ENCODE peak calls at places on chromosomes 1 and 21, in six cellular contexts. E is IMR-90, I is fibroblast of lung, N is breast epithelium, P is spleen, U is lower lobe of right lung. V is an unnamed sample. For H3K9me3, the result is how much of the 10 kb centered on the place peaks cover.

GRCh38 chr1:27099904-27100796 is 54.8 kb downstream of the SLC9A1 start:
- DNase-seq in E (no peak), P (no peak), I (peak), N (no peak), U (no peak), V (peak)

GRCh38 chr1:22646359-22646758 is 2.9 kb downstream of the C1QC start:
- DNase-seq in E (peak), N (no peak), I (peak), U (no peak), P (no peak), V (no peak)

GRCh38 chr1:64969305-64970066 is 3.1 kb upstream of the JAK1 start:
- DNase-seq in U (no peak), E (peak), N (no peak), P (no peak), I (peak), V (no peak)

GRCh38 chr21:45639206-45640000 is 4.1 kb upstream of the PCBP3 start:
- DNase-seq in I (no peak), N (no peak), P (no peak), E (no peak), U (no peak), V (no peak)

GRCh38 chr21:41620982-41621381 is 113.0 kb upstream of the TMPRSS2 start:
- DNase-seq in I (peak), P (no peak), E (peak), U (no peak), N (no peak), V (no peak)

GRCh38 chr21:38297193-38297592 is 40.4 kb downstream of the KCNJ15 start:
- DNase-seq in P (no peak), E (peak), I (peak), U (no peak), N (peak), V (no peak)

GRCh38 chr1:90616395-90616794 is 100.7 kb downstream of the BARHL2 start:
- DNase-seq in E (no peak), P (no peak), U (no peak), N (no peak), I (no peak), V (no peak)

GRCh38 chr1:204363335-204364114 is 3.8 kb upstream of the PLEKHA6 start:
- DNase-seq in E (peak), P (peak), N (peak), I (peak), U (peak), V (peak)

GRCh38 chr1:3352084-3352951 is 102.1 kb upstream of the ARHGEF16 start:
- DNase-seq in N (no peak), P (no peak), E (peak), I (peak), U (no peak), V (peak)

GRCh38 chr21:40829791-40830190 is 17.2 kb downstream of the DSCAM start:
- DNase-seq in P (no peak), I (no peak), E (no peak), U (no peak), N (no peak), V (no peak)

GRCh38 chr1:10380594-10381275 is 18.1 kb upstream of the PGD start:
- DNase-seq in U (no peak), P (no peak), N (no peak), I (peak), E (peak), V (no peak)

GRCh38 chr1:55217226-55217996 is 2.2 kb upstream of the USP24 start:
- DNase-seq in E (no peak), P (no peak), I (no peak), N (no peak), U (no peak), V (no peak)

GRCh38 chr1:100360790-100361232 is 8.5 kb downstream of the CDC14A start:
- DNase-seq in E (peak), U (no peak), N (no peak), P (no peak), I (peak), V (no peak)

GRCh38 chr1:221965252-221965651 is 223.4 kb upstream of the DUSP10 start:
- DNase-seq in P (no peak), N (no peak), E (no peak), U (no peak), I (no peak), V (no peak)

GRCh38 chr21:42724226-42724920 is 71.0 kb downstream of the PDE9A start:
- DNase-seq in N (no peak), I (peak), E (peak), U (no peak), P (no peak), V (no peak)

GRCh38 chr21:25583370-25584133 is 23.7 kb downstream of the MRPL39 start:
- DNase-seq in U (no peak), I (no peak), N (no peak), P (no peak), E (no peak), V (no peak)

GRCh38 chr21:44526096-44526997 is 13.6 kb downstream of the KRTAP10-1 start:
- DNase-seq in I (no peak), E (no peak), N (no peak), U (peak), P (no peak), V (peak)

GRCh38 chr1:171897304-171897703 is 56.0 kb downstream of the DNM3 start:
- DNase-seq in U (no peak), N (no peak), E (no peak), P (no peak), I (no peak), V (no peak)

GRCh38 chr1:228059536-228060457 is 22.7 kb upstream of the ARF1 start:
- DNase-seq in P (peak), I (peak), N (peak), E (no peak), U (peak), V (no peak)

GRCh38 chr1:230423936-230424335 is 2.2 kb downstream of the PGBD5 start:
- DNase-seq in I (no peak), E (no peak), U (no peak), N (no peak), P (no peak), V (no peak)

GRCh38 chr1:25587290-25587689 is 29.3 kb upstream of the MAN1C1 start:
- DNase-seq in U (no peak), E (no peak), N (no peak), P (no peak), I (no peak), V (no peak)

GRCh38 chr1:33641099-33641830 is 168.8 kb downstream of the ZSCAN20 start:
- DNase-seq in I (no peak), E (peak), N (no peak), U (no peak), P (no peak), V (no peak)

GRCh38 chr21:42230636-42231035 is 11.7 kb downstream of the ABCG1 start:
- DNase-seq in E (no peak), N (no peak), U (peak), I (no peak), P (no peak), V (no peak)

GRCh38 chr1:109623601-109624161 is 4.0 kb downstream of the AMPD2 start:
- DNase-seq in N (no peak), P (no peak), U (no peak), I (no peak), E (no peak), V (no peak)

GRCh38 chr1:223706077-223706988 is 6.0 kb upstream of the CAPN2 start:
- DNase-seq in P (no peak), U (no peak), N (no peak), E (peak), I (peak), V (no peak)

GRCh38 chr1:18994381-18994780 is 37.9 kb upstream of the IFFO2 start:
- DNase-seq in I (no peak), U (no peak), N (no peak), E (no peak), P (no peak), V (no peak)

GRCh38 chr1:8116892-8117262 is 90.8 kb upstream of the ERRFI1 start:
- DNase-seq in P (no peak), E (peak), I (peak), U (peak), N (no peak), V (peak)

GRCh38 chr1:15882665-15883064 is 35.2 kb downstream of the SPEN start:
- DNase-seq in N (no peak), I (no peak), E (no peak), P (no peak), U (no peak), V (no peak)

DNA sequence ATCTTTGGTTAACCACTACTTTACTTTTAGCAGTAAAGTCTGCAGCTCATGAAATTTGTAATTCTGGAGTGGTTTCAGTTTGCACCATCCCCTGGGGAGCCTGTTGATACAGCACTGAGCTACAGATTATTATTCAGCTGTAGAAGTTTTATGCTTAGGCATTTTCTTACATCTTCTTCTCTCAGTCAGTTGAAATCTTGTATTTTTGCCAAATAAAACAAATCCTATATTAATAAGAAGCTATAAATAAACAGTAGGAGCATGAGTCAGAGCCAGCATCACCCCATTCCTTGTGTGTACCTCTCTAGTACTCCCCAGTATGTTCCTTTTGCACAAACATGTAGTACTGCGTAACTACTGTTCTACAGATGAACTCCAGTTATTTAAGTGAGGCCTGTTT is 118.9 kb downstream of the ATF6 start:
- DNase-seq in I (peak), E (peak), P (no peak), U (no peak), N (no peak), V (no peak)
- H3K27ac ChIP-seq in I (peak), E (no peak), P (no peak), U (no peak), N (no peak), V (peak)

DNA sequence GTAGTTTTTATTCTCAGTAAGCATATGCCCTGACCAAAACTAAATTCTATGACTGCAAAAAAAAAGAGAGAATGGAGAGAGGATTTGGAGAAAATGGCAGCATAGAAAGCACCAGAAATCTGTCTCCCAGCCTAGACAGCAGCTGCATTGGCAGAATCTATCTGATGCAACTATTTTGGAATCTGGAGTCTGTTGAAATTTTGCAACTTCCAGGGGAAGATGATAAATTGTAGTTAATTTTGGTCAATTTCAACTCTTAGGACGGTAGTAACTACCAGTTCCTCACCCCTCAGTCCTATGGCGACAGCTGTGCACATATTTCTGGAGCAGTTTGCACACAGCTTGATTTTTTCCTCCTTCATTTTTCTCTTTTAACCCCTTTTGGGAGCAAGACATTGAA is 10.9 kb downstream of the EXO5 start:
- DNase-seq in E (no peak), P (no peak), N (no peak), I (no peak), U (no peak), V (no peak)
- H3K9me3 ChIP-seq in E (under half), P (half or more), N (under half), I (under half), U (under half), V (under half)

DNA sequence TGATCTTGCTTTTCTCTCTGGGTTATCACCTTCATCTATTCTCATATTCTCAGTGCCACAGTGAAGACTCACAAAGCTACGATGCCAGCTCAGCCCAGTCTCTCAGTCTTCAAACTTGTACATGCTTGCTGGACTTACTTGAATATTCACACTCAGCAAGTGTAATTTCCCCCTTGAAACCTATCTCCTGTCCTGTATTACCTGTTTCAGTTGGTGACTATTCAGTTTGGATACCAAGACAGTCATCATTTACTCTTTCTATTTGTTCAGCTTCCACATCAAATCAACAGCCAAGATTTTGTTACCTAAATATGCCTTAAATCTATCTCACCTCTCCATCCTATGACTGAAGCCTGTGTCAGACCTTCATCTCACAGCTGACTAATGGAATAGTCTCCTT is 209.7 kb downstream of the LRRC7 start:
- DNase-seq in I (no peak), P (no peak), N (no peak), E (no peak), U (no peak), V (no peak)
- TF ChIP-seq CTCF in I (no peak), P (no peak), N (no peak), E (no peak), U (no peak), V (no peak)

GRCh38 chr1:85581138-85581801 is 709 bp downstream of the CCN1 start:
- DNase-seq in U (peak), N (peak), P (peak), E (peak), I (peak), V (peak)

GRCh38 chr1:85583355-85584263 is 3.0 kb downstream of the CCN1 start:
- DNase-seq in P (no peak), U (no peak), E (peak), N (no peak), I (no peak), V (no peak)

GRCh38 chr1:85584264-85584781 is 3.8 kb downstream of the CCN1 start:
- DNase-seq in E (peak), U (no peak), P (no peak), I (peak), N (no peak), V (no peak)

GRCh38 chr1:85581802-85582686 is 1.5 kb downstream of the CCN1 start:
- DNase-seq in P (no peak), U (peak), N (peak), E (peak), I (peak), V (no peak)

GRCh38 chr1:85582687-85583354 is 2.3 kb downstream of the CCN1 start:
- DNase-seq in P (no peak), N (no peak), E (peak), I (peak), U (no peak), V (no peak)
- H3K27ac ChIP-seq in P (peak), N (peak), E (peak), I (peak), U (peak), V (peak)

GRCh38 chr1:152349611-152350010 is 10.2 kb downstream of the FLG2 start:
- DNase-seq in N (no peak), P (no peak), U (no peak), I (no peak), E (no peak), V (no peak)
- H3K9me3 ChIP-seq in N (under half), P (under half), U (under half), I (under half), E (under half), V (under half)

DNA sequence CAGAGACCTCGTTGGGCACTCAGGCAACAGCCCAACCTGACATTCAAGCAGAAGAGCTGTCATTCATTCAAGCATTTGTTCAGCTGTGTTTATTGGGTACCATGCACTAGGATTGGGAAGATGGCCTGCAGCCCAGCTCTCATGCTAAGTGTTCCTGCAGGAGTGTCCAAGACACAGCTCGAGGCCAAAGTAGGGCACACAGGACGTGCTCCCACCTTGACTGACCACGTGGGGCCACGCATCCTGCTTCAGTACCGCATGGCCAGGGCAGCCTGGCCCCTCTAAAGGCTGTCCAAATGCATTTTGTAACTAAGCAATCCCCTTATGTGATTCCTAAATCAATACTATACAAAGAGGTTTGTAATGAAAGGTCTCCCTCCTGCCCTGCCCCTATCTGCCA is 9.7 kb downstream of the PYCR2 start:
- DNase-seq in U (no peak), N (no peak), E (no peak), P (no peak), I (no peak), V (no peak)
- TF ChIP-seq CTCF in U (no peak), N (no peak), E (no peak), P (no peak), I (no peak), V (no peak)

GRCh38 chr21:39674794-39675193 is 62.1 kb downstream of the B3GALT5 start:
- DNase-seq in E (no peak), I (no peak), P (peak), N (no peak), U (no peak), V (no peak)
- H3K27ac ChIP-seq in E (no peak), I (no peak), P (no peak), N (no peak), U (no peak), V (no peak)

GRCh38 chr21:33368576-33368975 is 34.6 kb upstream of the IFNGR2 start:
- DNase-seq in I (no peak), N (no peak), U (no peak), E (no peak), P (no peak), V (peak)

GRCh38 chr21:33369586-33369985 is 33.6 kb upstream of the IFNGR2 start:
- DNase-seq in P (no peak), I (no peak), U (no peak), N (no peak), E (no peak), V (no peak)

GRCh38 chr21:33370292-33370691 is 32.9 kb upstream of the IFNGR2 start:
- DNase-seq in P (no peak), E (no peak), U (no peak), N (no peak), I (no peak), V (no peak)

GRCh38 chr21:33367309-33367973 is 35.8 kb upstream of the IFNGR2 start:
- DNase-seq in N (no peak), E (no peak), U (no peak), I (no peak), P (no peak), V (no peak)

GRCh38 chr21:33368124-33368523 is 35.1 kb upstream of the IFNGR2 start:
- DNase-seq in I (no peak), N (no peak), U (no peak), P (no peak), E (no peak), V (no peak)
- H3K9me3 ChIP-seq in I (under half), N (under half), U (under half), P (under half), E (under half), V (under half)

DNA sequence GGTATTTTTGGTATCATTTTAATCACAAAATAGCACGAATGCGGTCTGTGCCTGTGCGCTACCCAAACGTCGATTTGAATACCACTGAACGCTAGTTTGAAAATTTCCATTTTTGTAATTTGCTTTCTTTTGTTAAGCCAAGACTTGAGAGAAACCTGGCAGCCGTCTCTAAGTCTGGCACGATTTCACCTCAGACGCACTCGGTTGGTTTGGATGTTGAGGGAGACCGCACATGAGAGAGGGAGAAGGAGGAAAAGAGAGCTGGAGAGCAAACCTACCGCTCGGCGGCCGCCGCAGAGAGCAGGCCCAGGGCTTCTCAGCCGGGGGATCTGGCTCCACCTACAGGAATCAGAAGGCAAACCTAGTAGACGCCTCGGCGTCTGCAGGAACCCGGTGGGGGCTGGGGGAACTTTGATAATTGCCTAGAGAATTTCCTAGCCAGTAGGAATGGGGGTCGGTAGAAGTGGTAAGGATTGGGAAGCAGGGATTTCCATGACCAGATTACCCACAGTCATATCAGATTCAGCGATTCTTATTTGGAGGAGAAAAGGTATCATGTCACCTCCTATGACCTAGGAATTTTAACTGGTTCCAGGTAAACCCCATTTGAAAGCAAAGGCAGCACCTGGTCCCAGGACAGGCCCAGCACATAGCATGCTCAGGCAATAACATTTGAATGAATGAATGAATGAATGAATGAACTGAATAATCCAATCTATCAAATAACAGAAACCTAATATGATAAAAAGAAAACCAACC is 83.2 kb downstream of the TM2D1 start:
- DNase-seq in P (peak), E (peak), I (peak), U (peak), N (peak), V (peak)
- TF ChIP-seq CTCF in P (peak), E (peak), I (peak), U (peak), N (no peak), V (peak)